ENCODE peak calls at places on chromosomes 4 and X, in ten cellular contexts. One of them, this sample, is unnamed.

GRCh38 chrX:9644335-9644734 is 121.3 kb downstream of the GPR143 start:
- DNase-seq in NCI-H774: no peak
- DNase-seq in HS-27A: no peak
- DNase-seq in NCI-H1092: peak
- DNase-seq in ureter: no peak
- DNase-seq in substantia nigra: no peak
- DNase-seq in tibial artery: no peak
- DNase-seq in ELF-1: no peak
- DNase-seq in RKO: no peak
- DNase-seq in adrenal gland: no peak
- DNase-seq in this sample: no peak

GRCh38 chr4:7487464-7487863 is 52.7 kb upstream of the PSAPL1 start:
- DNase-seq in NCI-H774: peak
- DNase-seq in HS-27A: no peak
- DNase-seq in NCI-H1092: no peak
- DNase-seq in ureter: no peak
- DNase-seq in substantia nigra: no peak
- DNase-seq in tibial artery: no peak
- DNase-seq in ELF-1: peak
- DNase-seq in RKO: no peak
- DNase-seq in adrenal gland: no peak
- DNase-seq in this sample: no peak

GRCh38 chr4:187276786-187277408 is 553.2 kb upstream of the FAT1 start:
- DNase-seq in NCI-H774: no peak
- DNase-seq in HS-27A: no peak
- DNase-seq in NCI-H1092: no peak
- DNase-seq in ureter: no peak
- DNase-seq in substantia nigra: no peak
- DNase-seq in tibial artery: no peak
- DNase-seq in ELF-1: no peak
- DNase-seq in RKO: no peak
- DNase-seq in adrenal gland: no peak
- DNase-seq in this sample: no peak

GRCh38 chr4:95363966-95364365 is 184.8 kb downstream of the UNC5C start:
- DNase-seq in NCI-H774: no peak
- DNase-seq in HS-27A: no peak
- DNase-seq in NCI-H1092: no peak
- DNase-seq in ureter: no peak
- DNase-seq in substantia nigra: no peak
- DNase-seq in tibial artery: no peak
- DNase-seq in ELF-1: peak
- DNase-seq in RKO: no peak
- DNase-seq in adrenal gland: no peak
- DNase-seq in this sample: no peak

GRCh38 chr4:140254656-140255299 is 100.8 kb upstream of the MAML3 start:
- DNase-seq in NCI-H774: no peak
- DNase-seq in HS-27A: no peak
- DNase-seq in NCI-H1092: no peak
- DNase-seq in ureter: no peak
- DNase-seq in substantia nigra: no peak
- DNase-seq in tibial artery: no peak
- DNase-seq in ELF-1: no peak
- DNase-seq in RKO: no peak
- DNase-seq in adrenal gland: no peak
- DNase-seq in this sample: no peak

GRCh38 chr4:1233641-1234277 is 15.2 kb downstream of the CTBP1 start:
- DNase-seq in NCI-H774: no peak
- DNase-seq in HS-27A: no peak
- DNase-seq in NCI-H1092: no peak
- DNase-seq in ureter: no peak
- DNase-seq in substantia nigra: no peak
- DNase-seq in tibial artery: no peak
- DNase-seq in ELF-1: peak
- DNase-seq in RKO: no peak
- DNase-seq in adrenal gland: no peak
- DNase-seq in this sample: peak

GRCh38 chr4:64271601-64272081 is 137.6 kb downstream of the TECRL start:
- DNase-seq in NCI-H774: peak
- DNase-seq in HS-27A: no peak
- DNase-seq in NCI-H1092: no peak
- DNase-seq in ureter: no peak
- DNase-seq in substantia nigra: no peak
- DNase-seq in tibial artery: no peak
- DNase-seq in ELF-1: no peak
- DNase-seq in RKO: no peak
- DNase-seq in adrenal gland: no peak
- DNase-seq in this sample: no peak

GRCh38 chr4:39256436-39256835 is 74.1 kb downstream of the WDR19 start:
- DNase-seq in NCI-H774: no peak
- DNase-seq in HS-27A: peak
- DNase-seq in NCI-H1092: no peak
- DNase-seq in ureter: no peak
- DNase-seq in substantia nigra: no peak
- DNase-seq in tibial artery: no peak
- DNase-seq in ELF-1: no peak
- DNase-seq in RKO: no peak
- DNase-seq in adrenal gland: no peak
- DNase-seq in this sample: no peak

GRCh38 chr4:31530555-31530954 is 810.4 kb downstream of the PCDH7 start:
- DNase-seq in NCI-H774: no peak
- DNase-seq in HS-27A: no peak
- DNase-seq in NCI-H1092: no peak
- DNase-seq in ureter: no peak
- DNase-seq in substantia nigra: no peak
- DNase-seq in tibial artery: no peak
- DNase-seq in ELF-1: peak
- DNase-seq in RKO: no peak
- DNase-seq in adrenal gland: no peak
- DNase-seq in this sample: no peak

GRCh38 chr4:3679071-3679825 is 86.9 kb upstream of the ADRA2C start:
- DNase-seq in NCI-H774: no peak
- DNase-seq in HS-27A: no peak
- DNase-seq in NCI-H1092: no peak
- DNase-seq in ureter: no peak
- DNase-seq in substantia nigra: no peak
- DNase-seq in tibial artery: peak
- DNase-seq in ELF-1: no peak
- DNase-seq in RKO: no peak
- DNase-seq in adrenal gland: no peak
- DNase-seq in this sample: no peak

This sample was measured in upper lobe of left lung.